ENCODE peak calls at places on chromosomes 6 and 20, in seven cellular contexts. One of them, this sample, is unnamed. For H3K36me3, the result is how much of the 10 kb centered on the place peaks cover.

GRCh38 chr20:44576297-44576696 is 6.1 kb upstream of the PKIG start:
- DNase-seq in transverse colon: no peak
- DNase-seq in endodermal cell: no peak
- DNase-seq in Panc1: no peak
- DNase-seq in PC-9: peak
- DNase-seq in tibial nerve: no peak
- DNase-seq in fibroblast of lung: peak
- DNase-seq in this sample: no peak

GRCh38 chr6:112013051-112013450 is 40.9 kb upstream of the CCN6 start:
- DNase-seq in transverse colon: no peak
- DNase-seq in endodermal cell: no peak
- DNase-seq in Panc1: no peak
- DNase-seq in PC-9: no peak
- DNase-seq in tibial nerve: no peak
- DNase-seq in fibroblast of lung: no peak
- DNase-seq in this sample: no peak

GRCh38 chr20:46022411-46023147 is 6.4 kb upstream of the SLC12A5 start:
- DNase-seq in transverse colon: peak
- DNase-seq in endodermal cell: peak
- DNase-seq in Panc1: no peak
- DNase-seq in PC-9: no peak
- DNase-seq in tibial nerve: no peak
- DNase-seq in fibroblast of lung: no peak
- DNase-seq in this sample: no peak

GRCh38 chr6:11271637-11272036 is 39.2 kb upstream of the NEDD9 start:
- DNase-seq in transverse colon: no peak
- DNase-seq in endodermal cell: no peak
- DNase-seq in Panc1: no peak
- DNase-seq in PC-9: no peak
- DNase-seq in tibial nerve: no peak
- DNase-seq in fibroblast of lung: peak
- DNase-seq in this sample: no peak

GRCh38 chr6:163728442-163729126 is 314.1 kb downstream of the QKI start:
- DNase-seq in transverse colon: no peak
- DNase-seq in endodermal cell: no peak
- DNase-seq in Panc1: no peak
- DNase-seq in PC-9: no peak
- DNase-seq in tibial nerve: no peak
- DNase-seq in fibroblast of lung: no peak
- DNase-seq in this sample: peak

GRCh38 chr20:47038581-47039560 is 144.2 kb downstream of the EYA2 start:
- DNase-seq in transverse colon: no peak
- DNase-seq in endodermal cell: no peak
- DNase-seq in Panc1: no peak
- DNase-seq in PC-9: no peak
- DNase-seq in tibial nerve: no peak
- DNase-seq in fibroblast of lung: peak
- DNase-seq in this sample: no peak

GRCh38 chr20:57988828-57989227 is 239.6 kb downstream of the ANKRD60 start:
- DNase-seq in transverse colon: no peak
- DNase-seq in endodermal cell: no peak
- DNase-seq in Panc1: no peak
- DNase-seq in PC-9: no peak
- DNase-seq in tibial nerve: no peak
- DNase-seq in fibroblast of lung: no peak
- DNase-seq in this sample: no peak

GRCh38 chr6:158042245-158042798 is 60.7 kb downstream of the SYNJ2 start:
- DNase-seq in transverse colon: no peak
- DNase-seq in endodermal cell: no peak
- DNase-seq in Panc1: no peak
- DNase-seq in PC-9: peak
- DNase-seq in tibial nerve: no peak
- DNase-seq in fibroblast of lung: peak
- DNase-seq in this sample: peak

GRCh38 chr6:10210052-10210451 is 204.8 kb downstream of the TFAP2A start:
- DNase-seq in transverse colon: no peak
- DNase-seq in endodermal cell: no peak
- DNase-seq in Panc1: no peak
- DNase-seq in PC-9: no peak
- DNase-seq in tibial nerve: peak
- DNase-seq in fibroblast of lung: no peak
- DNase-seq in this sample: no peak

GRCh38 chr6:34425132-34425497 is 754 bp downstream of the RPS10 start:
- DNase-seq in transverse colon: no peak
- DNase-seq in endodermal cell: no peak
- DNase-seq in Panc1: no peak
- DNase-seq in PC-9: no peak
- DNase-seq in tibial nerve: no peak
- DNase-seq in fibroblast of lung: peak
- DNase-seq in this sample: no peak

GRCh38 chr20:41577129-41578009 is 40.8 kb downstream of the CHD6 start:
- DNase-seq in transverse colon: no peak
- DNase-seq in endodermal cell: no peak
- DNase-seq in Panc1: no peak
- DNase-seq in PC-9: no peak
- DNase-seq in tibial nerve: no peak
- DNase-seq in fibroblast of lung: no peak
- DNase-seq in this sample: no peak

GRCh38 chr6:26555505-26556262 is 17.5 kb downstream of the HMGN4 start:
- DNase-seq in transverse colon: no peak
- DNase-seq in endodermal cell: peak
- DNase-seq in Panc1: no peak
- DNase-seq in PC-9: no peak
- DNase-seq in tibial nerve: no peak
- DNase-seq in fibroblast of lung: no peak
- DNase-seq in this sample: no peak

GRCh38 chr20:36121981-36122930 is 32.3 kb upstream of the EPB41L1 start:
- DNase-seq in transverse colon: peak
- DNase-seq in endodermal cell: peak
- DNase-seq in Panc1: no peak
- DNase-seq in PC-9: peak
- DNase-seq in tibial nerve: no peak
- DNase-seq in fibroblast of lung: no peak
- DNase-seq in this sample: no peak

GRCh38 chr20:21183722-21184121 is 57.8 kb downstream of the KIZ start:
- DNase-seq in transverse colon: no peak
- DNase-seq in endodermal cell: no peak
- DNase-seq in Panc1: no peak
- DNase-seq in PC-9: no peak
- DNase-seq in tibial nerve: no peak
- DNase-seq in fibroblast of lung: no peak
- DNase-seq in this sample: no peak

GRCh38 chr20:19995220-19995863 is 21.8 kb upstream of the NAA20 start:
- DNase-seq in transverse colon: no peak
- DNase-seq in endodermal cell: no peak
- DNase-seq in Panc1: no peak
- DNase-seq in PC-9: no peak
- DNase-seq in tibial nerve: no peak
- DNase-seq in fibroblast of lung: peak
- DNase-seq in this sample: no peak

GRCh38 chr6:140314675-140315074 is 940.2 kb upstream of the CITED2 start:
- DNase-seq in transverse colon: no peak
- DNase-seq in endodermal cell: no peak
- DNase-seq in Panc1: no peak
- DNase-seq in PC-9: no peak
- DNase-seq in tibial nerve: no peak
- DNase-seq in fibroblast of lung: no peak
- DNase-seq in this sample: no peak

GRCh38 chr6:38213275-38213674 is 393.7 kb downstream of the ZFAND3 start:
- DNase-seq in transverse colon: peak
- DNase-seq in endodermal cell: peak
- DNase-seq in Panc1: no peak
- DNase-seq in PC-9: no peak
- DNase-seq in tibial nerve: no peak
- DNase-seq in fibroblast of lung: no peak
- DNase-seq in this sample: no peak

GRCh38 chr20:63386491-63386890 is 25.3 kb upstream of the CHRNA4 start:
- DNase-seq in transverse colon: no peak
- DNase-seq in endodermal cell: no peak
- DNase-seq in Panc1: no peak
- DNase-seq in PC-9: no peak
- DNase-seq in tibial nerve: no peak
- DNase-seq in fibroblast of lung: no peak
- DNase-seq in this sample: no peak

GRCh38 chr20:63552481-63553249 is 1.3 kb upstream of the FNDC11 start:
- DNase-seq in transverse colon: no peak
- DNase-seq in endodermal cell: peak
- DNase-seq in Panc1: no peak
- DNase-seq in PC-9: peak
- DNase-seq in tibial nerve: no peak
- DNase-seq in fibroblast of lung: no peak
- DNase-seq in this sample: no peak

GRCh38 chr20:50354690-50355592 is 155.2 kb upstream of the PTPN1 start:
- DNase-seq in transverse colon: peak
- DNase-seq in endodermal cell: no peak
- DNase-seq in Panc1: no peak
- DNase-seq in PC-9: peak
- DNase-seq in tibial nerve: no peak
- DNase-seq in fibroblast of lung: no peak
- DNase-seq in this sample: no peak

GRCh38 chr20:17109307-17109706 is 117.5 kb upstream of the PCSK2 start:
- DNase-seq in transverse colon: no peak
- DNase-seq in endodermal cell: no peak
- DNase-seq in Panc1: no peak
- DNase-seq in PC-9: no peak
- DNase-seq in tibial nerve: no peak
- DNase-seq in fibroblast of lung: no peak
- DNase-seq in this sample: no peak

GRCh38 chr6:53795254-53795701 is 473 bp downstream of the LRRC1 start:
- DNase-seq in transverse colon: peak
- DNase-seq in endodermal cell: no peak
- DNase-seq in Panc1: no peak
- DNase-seq in PC-9: peak
- DNase-seq in tibial nerve: no peak
- DNase-seq in fibroblast of lung: no peak
- DNase-seq in this sample: no peak
- H3K27ac ChIP-seq in transverse colon: peak
- H3K27ac ChIP-seq in endodermal cell: no peak
- H3K27ac ChIP-seq in Panc1: peak
- H3K27ac ChIP-seq in PC-9: peak
- H3K27ac ChIP-seq in tibial nerve: peak
- H3K27ac ChIP-seq in fibroblast of lung: peak
- H3K27ac ChIP-seq in this sample: peak

GRCh38 chr6:152824666-152825065 is 74.1 kb downstream of the VIP start:
- DNase-seq in transverse colon: no peak
- DNase-seq in endodermal cell: no peak
- DNase-seq in Panc1: no peak
- DNase-seq in PC-9: no peak
- DNase-seq in tibial nerve: no peak
- DNase-seq in fibroblast of lung: no peak
- DNase-seq in this sample: no peak

GRCh38 chr6:152816055-152816454 is 65.5 kb downstream of the VIP start:
- DNase-seq in transverse colon: no peak
- DNase-seq in endodermal cell: no peak
- DNase-seq in Panc1: no peak
- DNase-seq in PC-9: no peak
- DNase-seq in tibial nerve: no peak
- DNase-seq in fibroblast of lung: no peak
- DNase-seq in this sample: no peak

GRCh38 chr6:152821525-152821924 is 70.9 kb downstream of the VIP start:
- DNase-seq in transverse colon: no peak
- DNase-seq in endodermal cell: peak
- DNase-seq in Panc1: no peak
- DNase-seq in PC-9: no peak
- DNase-seq in tibial nerve: no peak
- DNase-seq in fibroblast of lung: no peak
- DNase-seq in this sample: no peak
- H3K4me3 ChIP-seq in transverse colon: no peak
- H3K4me3 ChIP-seq in endodermal cell: no peak
- H3K4me3 ChIP-seq in Panc1: no peak
- H3K4me3 ChIP-seq in PC-9: no peak
- H3K4me3 ChIP-seq in tibial nerve: no peak
- H3K4me3 ChIP-seq in fibroblast of lung: no peak
- H3K4me3 ChIP-seq in this sample: no peak

GRCh38 chr20:38835792-38836191 is 30.3 kb downstream of the PPP1R16B start:
- DNase-seq in transverse colon: no peak
- DNase-seq in endodermal cell: no peak
- DNase-seq in Panc1: no peak
- DNase-seq in PC-9: no peak
- DNase-seq in tibial nerve: no peak
- DNase-seq in fibroblast of lung: no peak
- DNase-seq in this sample: no peak

GRCh38 chr20:38839563-38839962 is 34.1 kb downstream of the PPP1R16B start:
- DNase-seq in transverse colon: no peak
- DNase-seq in endodermal cell: no peak
- DNase-seq in Panc1: no peak
- DNase-seq in PC-9: no peak
- DNase-seq in tibial nerve: no peak
- DNase-seq in fibroblast of lung: no peak
- DNase-seq in this sample: no peak

GRCh38 chr20:38834868-38835267 is 29.4 kb downstream of the PPP1R16B start:
- DNase-seq in transverse colon: no peak
- DNase-seq in endodermal cell: no peak
- DNase-seq in Panc1: no peak
- DNase-seq in PC-9: no peak
- DNase-seq in tibial nerve: no peak
- DNase-seq in fibroblast of lung: no peak
- DNase-seq in this sample: no peak

GRCh38 chr20:38838326-38838725 is 32.8 kb downstream of the PPP1R16B start:
- DNase-seq in transverse colon: no peak
- DNase-seq in endodermal cell: no peak
- DNase-seq in Panc1: no peak
- DNase-seq in PC-9: no peak
- DNase-seq in tibial nerve: no peak
- DNase-seq in fibroblast of lung: no peak
- DNase-seq in this sample: no peak

GRCh38 chr20:38836991-38837390 is 31.5 kb downstream of the PPP1R16B start:
- DNase-seq in transverse colon: no peak
- DNase-seq in endodermal cell: no peak
- DNase-seq in Panc1: no peak
- DNase-seq in PC-9: no peak
- DNase-seq in tibial nerve: no peak
- DNase-seq in fibroblast of lung: no peak
- DNase-seq in this sample: no peak
- H3K36me3 ChIP-seq in transverse colon: under half
- H3K36me3 ChIP-seq in endodermal cell: under half
- H3K36me3 ChIP-seq in Panc1: under half
- H3K36me3 ChIP-seq in PC-9: under half
- H3K36me3 ChIP-seq in tibial nerve: under half
- H3K36me3 ChIP-seq in fibroblast of lung: under half
- H3K36me3 ChIP-seq in this sample: under half

GRCh38 chr6:15627829-15628228 is 35.0 kb downstream of the DTNBP1 start:
- DNase-seq in transverse colon: no peak
- DNase-seq in endodermal cell: no peak
- DNase-seq in Panc1: no peak
- DNase-seq in PC-9: no peak
- DNase-seq in tibial nerve: no peak
- DNase-seq in fibroblast of lung: no peak
- DNase-seq in this sample: no peak
- H3K27ac ChIP-seq in transverse colon: no peak
- H3K27ac ChIP-seq in endodermal cell: no peak
- H3K27ac ChIP-seq in Panc1: no peak
- H3K27ac ChIP-seq in PC-9: no peak
- H3K27ac ChIP-seq in tibial nerve: no peak
- H3K27ac ChIP-seq in fibroblast of lung: no peak
- H3K27ac ChIP-seq in this sample: no peak

DNA sequence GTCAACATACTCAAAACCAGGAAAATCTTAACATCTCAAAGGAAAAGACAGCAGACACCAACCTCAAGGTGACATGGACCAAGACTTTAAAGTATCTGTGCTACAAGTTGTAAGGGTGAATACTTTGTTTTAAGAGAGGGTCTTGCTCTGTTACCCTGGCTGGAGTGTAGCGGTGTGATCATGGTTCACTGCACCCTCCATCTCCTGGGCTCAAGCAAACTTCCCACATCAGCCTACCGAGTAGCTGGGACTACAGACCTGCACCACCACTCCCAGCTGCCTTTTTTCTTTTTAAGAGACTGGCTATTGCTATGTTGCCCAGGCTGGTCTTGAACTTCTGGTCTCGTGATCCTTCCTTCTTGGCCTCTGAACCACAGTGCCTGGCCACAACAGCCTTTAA is 9.7 kb downstream of the AMD1 start:
- DNase-seq in transverse colon: no peak
- DNase-seq in endodermal cell: no peak
- DNase-seq in Panc1: no peak
- DNase-seq in PC-9: no peak
- DNase-seq in tibial nerve: no peak
- DNase-seq in fibroblast of lung: no peak
- DNase-seq in this sample: no peak
- H3K4me3 ChIP-seq in transverse colon: no peak
- H3K4me3 ChIP-seq in endodermal cell: no peak
- H3K4me3 ChIP-seq in Panc1: no peak
- H3K4me3 ChIP-seq in PC-9: no peak
- H3K4me3 ChIP-seq in tibial nerve: no peak
- H3K4me3 ChIP-seq in fibroblast of lung: no peak
- H3K4me3 ChIP-seq in this sample: no peak

This sample was measured in tibial artery.